ENCODE peak calls at places on chromosomes 12 and 14, in ten cellular contexts. P, M, W, V, K, O, J, Z, U and H are unnamed samples.

GRCh38 chr12:46372131-46372851 is at the start of gene SLC38A2:
- DNase-seq in K (peak), M (no peak), W (peak), J (peak), P (peak), O (peak), V (peak), Z (peak), U (peak), H (peak)

GRCh38 chr14:54599932-54600331 is 33.0 kb downstream of the SAMD4A start:
- DNase-seq in Z (no peak), W (peak), K (no peak), J (no peak), V (no peak), M (no peak), P (peak), O (no peak), U (no peak), H (no peak)

GRCh38 chr14:77148510-77149231 is 7.1 kb upstream of the ZDHHC22 start:
- DNase-seq in P (no peak), Z (no peak), U (no peak), W (no peak), K (no peak), M (no peak), V (no peak), J (no peak), O (no peak), H (peak)

GRCh38 chr12:42426733-42427132 is 100.8 kb downstream of the PPHLN1 start:
- DNase-seq in U (no peak), K (no peak), J (peak), V (peak), O (no peak), M (no peak), Z (no peak), P (peak), W (peak), H (peak)

GRCh38 chr12:24719293-24719721 is 229.6 kb downstream of the BCAT1 start:
- DNase-seq in P (peak), V (no peak), J (peak), U (no peak), W (peak), M (no peak), Z (no peak), K (no peak), O (no peak), H (peak)

GRCh38 chr14:37203423-37203822 is 5.7 kb downstream of the MIPOL1 start:
- DNase-seq in M (no peak), Z (no peak), W (no peak), J (no peak), O (no peak), K (no peak), U (no peak), P (no peak), V (no peak), H (no peak)

GRCh38 chr12:16062611-16063010 is 151.5 kb downstream of the DERA start:
- DNase-seq in P (peak), W (peak), U (no peak), Z (no peak), V (no peak), K (no peak), J (peak), M (no peak), O (no peak), H (peak)

GRCh38 chr14:56036353-56036752 is 81.9 kb upstream of the PELI2 start:
- DNase-seq in O (no peak), W (no peak), K (no peak), P (no peak), U (no peak), V (no peak), J (no peak), M (no peak), Z (no peak), H (no peak)

GRCh38 chr12:124744273-124744640 is 119.4 kb downstream of the SCARB1 start:
- DNase-seq in K (no peak), J (no peak), P (no peak), Z (no peak), V (no peak), M (no peak), O (no peak), U (no peak), W (no peak), H (no peak)

GRCh38 chr12:106632797-106633450 is 50.1 kb downstream of the RFX4 start:
- DNase-seq in M (no peak), V (peak), O (no peak), K (peak), J (no peak), U (peak), P (peak), Z (no peak), W (peak), H (no peak)

GRCh38 chr12:31246470-31246850 is 79.5 kb downstream of the SINHCAF start:
- DNase-seq in P (peak), K (no peak), M (no peak), J (peak), O (no peak), V (no peak), W (peak), U (no peak), Z (no peak), H (peak)

GRCh38 chr12:971991-972390 is 19.0 kb upstream of the ERC1 start:
- DNase-seq in M (no peak), O (no peak), K (no peak), Z (no peak), W (no peak), J (no peak), V (no peak), P (no peak), U (no peak), H (no peak)

GRCh38 chr12:58067610-58068387 is 126.4 kb downstream of the ATP23 start:
- DNase-seq in W (peak), U (no peak), V (no peak), J (peak), K (no peak), Z (no peak), P (peak), M (peak), O (no peak), H (peak)

GRCh38 chr12:19953734-19954133 is 414.6 kb upstream of the PDE3A start:
- DNase-seq in K (no peak), U (no peak), J (no peak), M (no peak), W (no peak), Z (no peak), P (peak), O (no peak), V (no peak), H (no peak)

GRCh38 chr12:5318874-5319273 is 113.0 kb upstream of the NTF3 start:
- DNase-seq in J (peak), Z (no peak), U (no peak), P (peak), V (no peak), M (peak), W (peak), O (no peak), K (peak), H (peak)

GRCh38 chr12:110537605-110538409 is 35.7 kb downstream of the RAD9B start:
- DNase-seq in K (peak), Z (peak), V (no peak), O (peak), P (peak), M (no peak), J (no peak), W (peak), U (peak), H (no peak)

GRCh38 chr12:56676851-56677601 is 11.1 kb downstream of the PTGES3 start:
- DNase-seq in P (no peak), M (no peak), K (no peak), U (no peak), W (no peak), J (no peak), V (no peak), Z (no peak), O (no peak), H (no peak)

GRCh38 chr12:127903146-127903545 is 363.8 kb upstream of the TMEM132C start:
- DNase-seq in O (no peak), K (no peak), V (no peak), Z (no peak), M (peak), P (peak), U (no peak), J (no peak), W (no peak), H (peak)

GRCh38 chr12:53376747-53377146 is 3.2 kb upstream of the SP1 start:
- DNase-seq in O (no peak), M (no peak), J (no peak), U (no peak), P (no peak), Z (no peak), V (no peak), W (no peak), K (no peak), H (no peak)

GRCh38 chr12:1716911-1717310 is 26.0 kb downstream of the ADIPOR2 start:
- DNase-seq in P (peak), W (no peak), K (no peak), J (peak), Z (no peak), U (no peak), V (no peak), M (no peak), O (no peak), H (no peak)

GRCh38 chr12:120168337-120168736 is 26.2 kb downstream of the GCN1 start:
- DNase-seq in P (no peak), K (no peak), U (no peak), O (no peak), Z (no peak), W (no peak), V (no peak), J (no peak), M (no peak), H (no peak)

GRCh38 chr14:64646103-64646502 is 58.1 kb upstream of the PLEKHG3 start:
- DNase-seq in O (no peak), W (no peak), J (peak), K (peak), P (no peak), U (no peak), V (no peak), M (no peak), Z (no peak), H (peak)

GRCh38 chr12:67630373-67631088 is 18.0 kb upstream of the DYRK2 start:
- DNase-seq in V (no peak), K (no peak), U (no peak), W (no peak), Z (no peak), O (peak), J (peak), M (no peak), P (peak), H (peak)

DNA sequence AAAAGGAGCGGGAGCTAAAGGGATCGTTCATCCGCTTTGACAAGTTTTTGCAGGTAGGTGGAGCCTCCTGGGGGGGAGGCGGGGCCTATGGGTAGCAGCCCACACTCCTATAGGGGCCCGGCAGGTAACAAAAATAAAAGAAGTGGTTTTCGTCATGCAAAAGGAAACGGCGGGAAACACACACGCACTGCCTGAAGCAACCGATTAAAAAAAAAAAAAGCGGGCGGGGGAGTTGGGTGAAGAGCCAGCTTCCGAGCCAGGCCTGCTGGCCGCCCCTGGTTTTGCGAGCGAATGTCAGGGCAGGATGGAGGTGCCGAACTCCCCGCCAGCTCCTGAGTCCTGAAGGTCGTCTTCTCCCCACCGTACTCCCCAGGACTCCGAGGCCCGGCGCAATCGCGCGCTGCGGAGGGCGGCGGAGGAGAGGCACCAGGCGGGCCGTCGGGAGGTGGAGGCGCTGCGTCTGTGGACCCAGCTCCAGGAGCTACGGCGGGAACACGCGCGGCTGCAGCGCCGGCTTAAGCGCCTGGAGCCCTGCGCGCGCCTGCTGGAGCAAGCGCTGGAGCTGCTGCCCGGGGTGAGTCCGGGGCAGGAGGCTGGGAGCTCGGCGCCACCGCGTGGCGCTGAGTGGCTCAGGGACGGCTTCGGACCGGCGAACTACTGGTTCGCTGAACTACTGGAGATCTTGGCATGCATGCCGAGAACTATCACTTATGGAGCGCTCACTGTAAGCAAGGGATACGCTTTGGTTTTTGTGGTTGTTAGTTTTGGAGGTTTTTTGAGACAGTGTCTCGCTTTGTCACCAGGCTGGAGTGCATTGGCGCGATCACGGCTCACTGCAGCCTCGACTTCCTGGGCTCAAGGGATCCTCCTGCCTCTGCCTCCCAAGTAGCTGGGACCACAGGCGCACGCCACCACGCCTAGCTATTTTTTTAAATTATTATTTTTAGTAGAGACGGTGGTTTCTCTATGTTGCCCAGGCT is 3.6 kb downstream of the CFAP73 start:
- DNase-seq in U (peak), Z (peak), O (peak), P (peak), W (peak), J (peak), K (peak), M (no peak), V (peak), H (peak)
- TF ChIP-seq CTCF in U (no peak), Z (no peak), O (no peak), P (peak), W (peak), J (peak), K (peak), M (peak), V (peak), H (peak)

DNA sequence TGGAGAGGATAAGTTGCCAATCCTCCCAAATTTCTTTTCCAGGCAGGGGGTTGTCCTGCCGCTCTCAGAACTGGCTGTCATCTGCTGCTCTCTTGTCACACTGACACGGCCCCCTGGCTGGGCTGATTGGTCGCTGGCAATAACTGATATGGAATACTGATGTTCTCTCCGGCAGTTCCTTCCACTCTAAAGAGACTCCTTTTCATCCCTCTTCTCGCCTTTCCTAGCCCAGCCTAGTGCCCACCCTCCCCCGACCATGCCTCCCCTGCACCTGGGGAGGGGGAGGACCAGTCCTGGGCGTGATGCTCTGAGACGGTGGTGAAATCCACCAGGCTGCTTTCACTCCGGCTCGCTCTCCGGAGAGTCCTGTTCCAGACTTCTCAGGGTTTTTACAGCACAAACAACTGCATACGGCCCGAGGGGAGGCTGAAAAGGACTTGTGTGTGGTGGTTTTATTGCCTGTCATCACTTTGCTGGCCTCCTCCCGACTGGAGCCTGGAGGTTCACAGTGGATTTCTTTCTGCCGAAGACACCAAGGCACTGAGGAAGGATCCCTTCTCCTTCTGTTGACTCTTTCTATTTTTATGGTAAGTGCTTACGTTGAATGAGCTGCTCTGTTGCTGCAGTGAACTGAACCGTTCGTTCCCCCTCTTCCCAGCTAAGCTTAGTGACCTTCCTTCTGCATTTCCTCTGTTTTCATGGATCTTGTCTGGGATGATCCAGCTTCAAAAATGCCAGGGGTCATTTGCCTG is at the start of gene ANO4:
- DNase-seq in K (peak), M (no peak), Z (no peak), V (no peak), J (peak), P (peak), O (no peak), W (no peak), U (no peak), H (no peak)
- H3K4me3 ChIP-seq in K (peak), M (peak), Z (no peak), V (no peak), J (no peak), P (peak), O (no peak), W (no peak), U (no peak), H (no peak)

DNA sequence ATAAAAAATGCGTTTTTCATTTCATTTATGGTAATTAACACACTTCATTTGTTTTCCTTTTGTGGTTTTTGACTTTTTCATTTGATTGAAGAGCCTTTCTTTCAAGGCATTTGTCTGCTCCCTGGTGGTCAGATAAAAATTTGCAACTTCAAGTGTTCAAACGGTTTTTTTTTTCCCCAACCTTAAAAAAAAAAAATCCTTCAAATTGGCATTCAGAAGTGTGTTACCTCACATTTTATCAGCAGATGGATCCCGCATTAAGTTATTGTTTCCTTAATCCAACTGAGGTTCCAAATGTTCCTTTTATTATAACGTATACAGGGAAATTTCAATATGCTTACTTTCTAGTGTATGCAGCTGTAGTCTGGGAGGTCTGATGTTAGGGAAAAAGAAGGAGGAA is 47.2 kb downstream of the MYF5 start:
- DNase-seq in J (peak), K (peak), P (peak), V (no peak), O (no peak), Z (no peak), U (no peak), W (peak), M (no peak), H (peak)
- TF ChIP-seq CTCF in J (peak), K (peak), P (peak), V (peak), O (no peak), Z (peak), U (no peak), W (peak), M (peak), H (peak)

DNA sequence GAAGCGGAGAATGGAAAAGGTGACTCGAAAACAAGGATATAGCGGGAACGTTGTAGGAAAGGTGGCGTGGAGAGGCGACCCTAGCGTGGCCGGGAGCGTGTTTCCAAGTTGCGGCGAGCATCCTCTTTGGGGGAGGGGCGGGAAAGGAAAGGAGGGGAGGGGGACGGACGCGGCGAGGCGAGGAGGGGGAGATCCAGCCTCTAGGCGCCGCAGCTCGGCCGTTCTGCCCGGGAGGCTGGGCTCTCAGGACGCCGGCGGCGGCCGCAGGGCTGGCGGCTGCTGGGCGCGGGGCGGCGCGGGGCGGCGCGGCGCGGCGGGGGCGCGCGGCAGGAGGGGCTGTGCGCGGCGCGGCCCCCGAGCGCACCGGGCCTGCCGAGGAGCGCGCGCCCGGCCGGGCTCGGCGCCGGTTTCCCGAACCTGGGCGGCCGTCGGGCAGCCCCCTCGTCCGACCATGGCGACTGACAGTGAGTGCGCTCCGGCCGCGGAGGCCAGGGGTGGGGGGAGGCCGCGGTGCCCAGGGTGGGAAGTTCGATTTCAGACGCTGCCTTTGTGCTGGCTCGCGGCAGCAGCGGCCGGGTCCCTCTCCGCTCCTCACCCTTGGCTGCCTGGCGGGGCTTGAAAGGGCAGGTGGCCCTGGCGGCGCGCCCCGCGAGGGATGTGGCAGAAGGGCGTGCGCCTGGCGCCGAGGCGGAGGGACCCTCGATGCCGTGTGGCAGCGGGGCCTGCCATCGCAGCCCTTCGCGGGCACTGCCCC is 50.3 kb downstream of the SNAPC1 start:
- DNase-seq in O (no peak), M (no peak), P (peak), Z (peak), J (peak), V (no peak), U (no peak), K (peak), W (no peak), H (peak)
- H3K4me3 ChIP-seq in O (peak), M (peak), P (peak), Z (peak), J (peak), V (peak), U (peak), K (peak), W (peak), H (peak)

GRCh38 chr14:23091294-23092225 is 3.4 kb downstream of the ACIN1 start:
- DNase-seq in U (no peak), V (no peak), J (no peak), W (no peak), K (no peak), M (no peak), O (no peak), P (no peak), Z (no peak), H (no peak)
- TF ChIP-seq CTCF in U (no peak), V (no peak), J (no peak), W (no peak), K (no peak), M (no peak), O (no peak), P (no peak), Z (no peak), H (no peak)

DNA sequence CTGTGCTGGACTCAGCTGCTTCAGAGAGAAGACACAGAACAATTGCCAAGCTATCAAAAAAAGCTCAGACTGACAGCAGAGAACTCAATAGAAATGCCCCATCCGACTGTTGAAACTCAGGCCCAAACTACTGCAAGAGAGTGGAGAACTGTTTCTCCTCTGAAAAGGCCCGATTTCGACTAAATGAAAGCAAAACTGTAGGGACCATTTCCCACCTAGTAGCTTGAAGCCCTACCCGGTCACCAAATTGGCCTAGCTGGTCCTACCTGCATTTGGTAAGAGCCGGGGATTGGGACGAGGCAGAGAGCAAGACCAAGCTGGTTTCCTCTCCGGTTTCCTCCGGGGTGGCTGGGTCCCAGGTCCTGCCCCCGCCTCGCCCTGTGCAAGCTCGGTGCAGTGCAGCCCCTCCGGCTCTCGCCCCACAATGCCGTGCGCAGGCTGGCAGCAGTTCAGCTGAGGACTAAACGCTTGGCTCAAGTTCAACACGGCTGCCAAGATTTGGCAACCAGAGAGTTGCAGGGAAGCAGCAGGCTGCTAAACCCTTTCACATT is 1180.6 kb downstream of the VRK1 start:
- DNase-seq in J (peak), W (peak), U (peak), Z (peak), K (peak), V (no peak), P (peak), O (peak), M (no peak), H (peak)
- H3K4me3 ChIP-seq in J (no peak), W (peak), U (peak), Z (peak), K (no peak), V (no peak), P (no peak), O (peak), M (no peak), H (no peak)